ENCODE peak calls at places on chromosomes 4 and X, in ten cellular contexts. D is fibroblast of lung, V is testis, P is heart left ventricle, F is heart right ventricle, N is transverse colon, O is upper lobe of left lung, K is K562, B is astrocyte, W is endodermal cell. Y is an unnamed sample. For H3K4me1, the result is how much of the 10 kb centered on the place peaks cover.

GRCh38 chr4:163600731-163601130 is 106.2 kb downstream of the TMA16 start:
- DNase-seq in O (no peak), D (no peak), F (no peak), N (no peak), W (no peak), K (no peak), P (no peak), B (no peak), V (no peak), Y (no peak)

GRCh38 chr4:55670695-55671094 is 34.6 kb upstream of the NMU start:
- DNase-seq in F (no peak), B (no peak), V (no peak), P (no peak), W (no peak), N (no peak), O (no peak), K (peak), D (no peak), Y (no peak)

GRCh38 chr4:140151700-140152014 is 2.3 kb downstream of the MAML3 start:
- DNase-seq in D (peak), F (peak), P (peak), V (peak), O (peak), W (no peak), K (peak), B (peak), N (peak), Y (peak)

GRCh38 chrX:103941201-103941975 is 21.0 kb upstream of the TMSB15B start:
- DNase-seq in W (no peak), D (peak), N (no peak), F (no peak), P (no peak), K (peak), B (peak), O (no peak), V (no peak), Y (no peak)

GRCh38 chrX:332916-333610 is 14.5 kb upstream of the GTPBP6 start:
- DNase-seq in K (no peak), P (no peak), O (no peak), F (no peak), V (no peak), B (no peak), D (no peak), W (no peak), N (no peak), Y (no peak)

GRCh38 chr4:88765729-88766128 is 68.1 kb upstream of the NAP1L5 start:
- DNase-seq in N (no peak), P (peak), V (no peak), O (no peak), K (no peak), B (peak), D (peak), W (no peak), F (peak), Y (peak)

GRCh38 chrX:124963717-124964116 is 356.0 kb upstream of the TEX13C start:
- DNase-seq in B (no peak), W (no peak), V (no peak), K (no peak), O (no peak), N (no peak), P (no peak), F (no peak), D (no peak), Y (no peak)

GRCh38 chr4:181911420-181911819 is 331.8 kb upstream of the TENM3 start:
- DNase-seq in B (peak), F (no peak), N (no peak), P (no peak), O (no peak), W (no peak), K (no peak), V (no peak), D (peak), Y (no peak)

GRCh38 chr4:72076562-72076961 is 44.8 kb downstream of the NPFFR2 start:
- DNase-seq in O (no peak), V (no peak), D (peak), B (peak), P (no peak), W (no peak), K (no peak), N (no peak), F (no peak), Y (no peak)

GRCh38 chr4:128060130-128060619 is 937 bp upstream of the LARP1B start:
- DNase-seq in V (no peak), O (no peak), B (no peak), N (no peak), W (no peak), F (no peak), D (no peak), P (no peak), K (peak), Y (no peak)

DNA sequence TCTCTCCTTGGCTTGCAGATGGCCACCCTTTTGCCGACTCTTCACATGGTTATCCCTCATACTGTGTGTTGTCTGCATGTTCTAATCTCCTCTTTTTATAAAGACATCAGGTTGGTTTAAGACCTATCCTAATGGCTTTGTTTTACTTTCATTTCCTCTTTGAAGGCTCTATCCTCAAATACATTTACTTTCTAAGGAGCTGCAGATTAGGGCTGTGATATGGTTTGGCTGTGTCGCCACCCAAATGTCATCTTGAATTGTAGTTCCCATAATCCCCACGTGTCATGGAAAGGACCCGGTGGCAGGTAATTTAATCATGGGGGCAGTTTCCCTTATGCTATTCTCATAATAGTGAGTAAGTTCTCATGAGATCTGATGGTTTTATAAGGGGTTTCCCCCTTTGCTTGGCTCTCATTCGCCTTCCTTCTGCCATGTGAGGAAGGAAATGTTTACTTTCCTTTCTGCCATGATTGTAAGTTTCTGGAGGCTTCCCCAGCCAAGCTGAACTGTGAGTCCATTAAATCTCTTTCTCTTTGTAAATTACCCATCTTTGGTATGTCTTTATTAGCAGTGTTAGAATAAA is 204.5 kb downstream of the RELL1 start:
- DNase-seq in D (no peak), V (no peak), K (no peak), B (no peak), N (no peak), F (no peak), W (no peak), O (no peak), P (no peak), Y (no peak)
- TF ChIP-seq CTCF in D (no peak), V (no peak), K (no peak), B (no peak), N (no peak), F (no peak), W (no peak), O (no peak), P (no peak), Y (no peak)

GRCh38 chrX:66731398-66731797 is 92.5 kb upstream of the EDA2R start:
- DNase-seq in K (peak), V (no peak), P (no peak), D (peak), N (no peak), O (no peak), B (peak), F (no peak), W (no peak), Y (no peak)

DNA sequence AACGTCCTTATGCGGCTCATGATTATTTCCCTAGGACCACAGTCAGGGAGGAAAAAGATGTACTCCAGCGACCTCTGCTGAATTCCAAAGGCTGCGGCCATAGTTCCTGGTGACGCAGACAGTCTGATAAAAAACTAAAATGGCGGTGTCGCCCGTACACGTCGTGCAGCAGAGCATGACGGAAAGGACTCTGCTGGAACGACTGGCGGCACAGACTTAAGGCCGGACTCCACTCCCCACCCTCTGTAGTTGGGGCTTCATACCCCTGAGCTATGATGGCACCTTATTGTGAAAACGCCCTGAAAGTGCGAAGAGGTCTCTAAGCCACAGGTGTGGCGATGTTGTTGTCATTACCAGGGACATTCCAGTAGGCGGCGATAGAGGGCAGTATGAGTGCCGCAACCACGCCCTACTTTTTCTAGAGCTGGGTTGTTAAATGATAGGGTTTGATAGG is 90.0 kb upstream of the EDA2R start:
- DNase-seq in B (peak), O (peak), F (peak), V (peak), P (peak), N (peak), D (peak), W (peak), K (peak), Y (no peak)
- H3K4me3 ChIP-seq in B (peak), O (peak), F (peak), V (peak), P (peak), N (peak), D (peak), W (peak), K (peak), Y (peak)

DNA sequence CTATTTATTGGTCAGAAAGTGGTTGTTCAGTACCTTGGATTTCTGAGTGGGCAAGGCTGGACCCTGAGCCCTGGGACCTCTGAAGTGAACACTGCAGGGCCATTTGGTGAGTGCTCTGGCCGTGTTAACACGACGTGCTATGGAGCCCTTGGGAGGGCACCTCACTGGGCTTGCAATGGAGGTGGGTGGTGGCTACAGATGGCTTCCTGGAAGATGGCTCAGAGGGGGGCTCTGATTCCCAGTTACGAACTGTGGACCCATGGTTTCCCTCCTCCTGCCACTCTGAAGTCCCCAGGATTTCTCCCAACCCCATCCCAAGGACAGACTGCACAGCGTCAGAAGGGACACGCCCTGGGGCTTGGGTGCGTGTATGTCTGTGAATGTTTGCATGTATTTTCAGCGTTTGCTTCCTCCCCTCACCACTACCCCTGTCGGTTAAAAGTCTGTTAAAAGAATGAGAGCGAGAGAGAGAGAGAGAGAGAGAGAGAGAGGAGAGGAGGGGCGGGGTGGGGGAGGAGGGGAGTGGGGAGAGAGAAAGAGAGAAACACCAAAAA is 3.7 kb upstream of the RHOH start:
- DNase-seq in F (no peak), P (no peak), O (no peak), N (peak), W (no peak), B (no peak), D (no peak), K (peak), V (no peak), Y (no peak)
- H3K4me1 ChIP-seq in F (under half), P (under half), O (under half), N (under half), W (under half), B (under half), D (under half), K (under half), V (under half), Y (under half)

DNA sequence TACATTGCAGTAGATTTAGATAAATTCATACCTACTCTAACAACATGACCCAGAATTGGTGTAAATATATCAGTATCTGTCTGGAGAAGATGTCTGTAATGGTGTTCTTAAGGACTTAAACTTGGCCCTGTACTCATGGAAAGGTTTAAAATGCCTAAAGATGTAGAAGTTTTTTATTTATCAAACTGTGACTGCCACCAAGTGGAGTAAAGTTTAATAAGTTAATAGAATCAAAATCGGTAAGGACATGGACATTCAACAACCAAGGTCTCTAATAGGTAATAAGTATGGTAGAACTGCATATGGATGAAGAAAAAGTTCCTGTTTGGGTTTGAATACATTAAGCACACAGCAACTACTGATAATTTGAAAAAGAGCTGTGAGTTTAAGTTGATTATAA is 474.0 kb upstream of the NDST3 start:
- DNase-seq in D (peak), K (no peak), P (no peak), V (no peak), F (no peak), O (no peak), B (peak), N (no peak), W (no peak), Y (no peak)
- TF ChIP-seq CTCF in D (no peak), K (no peak), P (no peak), V (no peak), F (no peak), O (no peak), B (no peak), N (no peak), W (no peak), Y (no peak)

DNA sequence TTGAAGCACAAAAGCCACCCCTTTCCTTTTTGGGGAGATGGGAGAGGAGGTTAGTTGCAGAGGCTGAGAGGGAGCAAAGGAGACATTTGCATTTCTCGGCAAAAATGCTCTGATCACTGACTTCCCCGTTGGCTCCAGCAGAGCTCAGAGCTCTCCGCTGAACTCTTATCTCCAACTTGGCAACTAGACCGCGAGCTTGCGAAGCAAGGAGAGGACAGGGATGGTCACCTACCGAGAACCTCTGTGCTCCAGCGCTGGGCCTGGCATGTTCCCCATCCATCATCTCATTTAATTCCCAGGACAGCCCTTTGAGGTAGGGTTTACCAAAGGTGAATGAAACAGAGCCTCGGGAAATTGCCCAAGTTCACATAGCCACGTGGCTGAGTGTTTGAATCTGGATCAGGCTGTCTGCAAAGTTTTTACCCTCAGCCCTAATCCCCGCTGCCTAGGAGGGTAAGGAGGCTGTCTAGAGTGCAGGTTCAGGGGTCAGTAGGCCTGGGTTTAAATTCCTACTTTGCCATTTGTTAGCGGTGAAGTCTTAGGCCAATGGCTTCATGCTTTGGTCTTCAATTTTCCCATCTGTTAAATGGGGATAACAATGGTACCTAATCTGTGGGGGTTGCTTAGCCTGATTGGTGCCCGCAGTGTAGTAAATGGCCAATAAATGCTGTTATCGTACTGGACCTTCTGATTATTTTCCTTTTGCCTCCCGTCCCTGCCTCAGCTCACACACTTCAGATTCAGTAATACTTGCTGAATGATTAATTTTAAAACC is 3.8 kb upstream of the CITED1 start:
- DNase-seq in N (no peak), P (no peak), K (peak), W (no peak), B (no peak), F (no peak), D (peak), O (no peak), V (no peak), Y (peak)
- H3K4me3 ChIP-seq in N (peak), P (peak), K (peak), W (peak), B (peak), F (peak), D (no peak), O (peak), V (no peak), Y (peak)

GRCh38 chr4:8188085-8188484 is 11.0 kb upstream of the SH3TC1 start:
- DNase-seq in F (no peak), K (no peak), N (no peak), P (no peak), O (no peak), V (no peak), W (no peak), B (no peak), D (no peak), Y (no peak)

GRCh38 chr4:8186883-8187282 is 12.2 kb upstream of the SH3TC1 start:
- DNase-seq in O (no peak), W (no peak), V (no peak), F (no peak), K (no peak), P (no peak), B (no peak), N (no peak), D (no peak), Y (no peak)

GRCh38 chr4:8184061-8184460 is 15.0 kb upstream of the SH3TC1 start:
- DNase-seq in K (no peak), P (no peak), B (no peak), O (no peak), F (no peak), D (peak), N (no peak), V (no peak), W (no peak), Y (no peak)

GRCh38 chr4:8185280-8185679 is 13.8 kb upstream of the SH3TC1 start:
- DNase-seq in O (no peak), N (no peak), D (peak), K (no peak), B (peak), V (no peak), P (no peak), W (no peak), F (no peak), Y (no peak)

GRCh38 chr4:8185930-8186329 is 13.2 kb upstream of the SH3TC1 start:
- DNase-seq in F (no peak), V (no peak), O (no peak), N (no peak), D (no peak), K (no peak), P (no peak), B (no peak), W (no peak), Y (no peak)
- H3K4me1 ChIP-seq in F (half or more), V (under half), O (under half), N (under half), D (under half), K (under half), P (half or more), B (under half), W (under half), Y (half or more)

GRCh38 chr4:66294626-66295025 is 624.3 kb upstream of the EPHA5 start:
- DNase-seq in D (peak), K (no peak), V (no peak), W (no peak), N (no peak), O (no peak), P (no peak), F (no peak), B (peak), Y (no peak)
- TF ChIP-seq CTCF in D (no peak), K (no peak), V (no peak), W (no peak), N (no peak), O (no peak), P (no peak), F (no peak), B (no peak), Y (no peak)

DNA sequence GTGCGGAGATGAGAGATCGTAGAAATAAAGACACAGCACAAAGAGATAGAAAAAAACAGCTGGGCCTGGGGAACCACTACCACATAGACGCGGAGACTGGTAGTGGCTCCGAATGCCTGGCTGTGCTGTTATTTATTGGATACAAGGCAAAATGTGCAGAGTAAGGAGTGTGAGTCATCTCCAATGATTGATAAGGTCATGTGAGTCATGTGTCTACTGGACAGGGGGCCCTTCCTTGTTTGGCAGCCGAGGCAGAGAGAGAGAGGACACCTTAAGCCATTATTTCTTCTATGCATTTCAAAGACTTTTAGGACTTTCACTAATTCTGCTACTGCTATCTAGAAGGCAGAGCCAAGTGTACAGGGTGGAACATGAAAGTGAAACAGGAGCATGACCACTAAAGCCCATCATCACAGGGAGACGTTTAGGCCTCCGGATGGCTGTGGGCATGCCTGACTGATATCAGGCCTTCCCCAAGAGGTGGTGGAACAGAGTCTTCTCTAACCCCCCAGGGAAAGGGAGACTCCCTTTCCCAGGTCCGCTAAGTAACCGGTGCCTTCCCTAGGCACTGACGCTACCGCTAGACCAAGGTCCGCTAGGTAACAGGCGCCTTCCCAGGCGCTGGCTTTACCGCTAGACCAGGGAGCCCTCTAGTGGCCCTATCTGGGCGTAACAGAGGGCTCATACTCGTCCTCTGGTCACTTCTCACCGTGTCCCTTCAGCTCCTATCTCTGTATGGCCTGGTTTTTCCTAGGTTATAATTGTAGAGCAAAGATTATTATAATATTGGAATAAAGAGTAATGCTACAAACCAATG is 921.5 kb upstream of the PCDH10 start:
- DNase-seq in N (no peak), D (peak), B (peak), O (no peak), P (no peak), V (peak), K (peak), W (peak), F (peak), Y (no peak)
- H3K4me3 ChIP-seq in N (no peak), D (peak), B (no peak), O (no peak), P (no peak), V (no peak), K (no peak), W (no peak), F (no peak), Y (no peak)

GRCh38 chrX:138925330-138925729 is 213.8 kb upstream of the FGF13 start:
- DNase-seq in K (peak), D (peak), B (peak), F (no peak), O (peak), V (no peak), N (no peak), W (no peak), P (no peak), Y (no peak)

GRCh38 chrX:138929905-138930304 is 218.4 kb upstream of the FGF13 start:
- DNase-seq in D (no peak), P (no peak), K (peak), N (no peak), V (no peak), O (no peak), W (no peak), B (no peak), F (no peak), Y (no peak)

GRCh38 chrX:138928737-138929459 is 217.4 kb upstream of the FGF13 start:
- DNase-seq in K (peak), O (no peak), P (no peak), D (no peak), B (no peak), W (no peak), F (no peak), V (no peak), N (no peak), Y (no peak)

DNA sequence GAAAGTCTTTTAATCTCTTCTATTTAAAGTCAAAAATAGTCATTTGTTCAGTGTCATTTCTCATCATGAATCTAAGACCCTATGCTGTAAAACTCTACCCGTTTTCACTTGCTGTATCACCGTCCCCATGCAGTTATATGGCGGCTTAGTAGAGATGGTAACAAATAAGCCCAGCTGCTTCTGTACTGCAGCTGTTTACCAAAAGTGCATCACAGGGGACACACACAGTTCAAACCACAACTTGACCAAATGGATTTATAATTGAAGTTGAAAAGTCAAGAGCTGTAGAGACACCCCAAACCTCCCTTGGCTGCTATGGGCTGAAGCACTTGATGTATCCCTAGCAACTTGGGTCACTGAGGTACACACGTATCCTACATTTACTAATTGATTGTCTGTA is 219.0 kb upstream of the FGF13 start:
- DNase-seq in N (no peak), W (no peak), B (no peak), V (no peak), P (no peak), F (no peak), O (no peak), K (no peak), D (no peak), Y (no peak)
- H3K4me1 ChIP-seq in N (under half), W (under half), B (under half), V (under half), P (under half), F (under half), O (under half), K (under half), D (under half), Y (under half)

Y was measured in right atrium auricular region.